ENCODE peak calls at places on chromosome 11, in nine cellular contexts. Q, G, M, J, L, D, T, P and B are unnamed samples.
A peak's percentile ranks its signal among the peaks of the same experiment; 100 is the strongest.

GRCh38 chr11:117824571-117825537 is at the start of gene FXYD2:
- DNase-seq in T (peak; percentile 82), P (no peak), G (peak; percentile 82), Q (peak; percentile 56), J (peak; percentile 53), D (no peak), L (peak; percentile 75), M (no peak), B (no peak)

GRCh38 chr11:74020537-74020936 is 11.7 kb upstream of the UCP3 start:
- DNase-seq in M (peak; percentile 49), P (no peak), L (peak; percentile 31), Q (no peak), G (no peak), T (no peak), D (no peak), J (no peak), B (no peak)

GRCh38 chr11:91795139-91795887 is 429.3 kb upstream of the FAT3 start:
- DNase-seq in M (no peak), G (peak; percentile 61), L (no peak), D (no peak), J (no peak), T (no peak), P (no peak), Q (no peak), B (no peak)

GRCh38 chr11:14529933-14530332 is 9.7 kb upstream of the PSMA1 start:
- DNase-seq in P (no peak), T (no peak), J (no peak), G (no peak), M (no peak), Q (no peak), D (no peak), L (no peak), B (no peak)

GRCh38 chr11:121575250-121575962 is 122.6 kb upstream of the SORL1-AS1 start:
- DNase-seq in J (no peak), Q (peak; percentile 48), L (peak; percentile 90), M (no peak), T (peak; percentile 82), D (no peak), G (peak; percentile 89), P (peak; percentile 8), B (peak; percentile 11)

GRCh38 chr11:83827940-83828554 is 541.9 kb upstream of the CCDC90B start:
- DNase-seq in Q (no peak), L (no peak), D (no peak), M (peak; percentile 61), G (peak; percentile 59), P (peak; percentile 63), T (no peak), J (peak; percentile 1), B (peak; percentile 73)

GRCh38 chr11:122439911-122440782 is 215.4 kb upstream of the UBASH3B start:
- DNase-seq in P (peak; percentile 72), J (peak; percentile 86), Q (peak; percentile 50), T (peak; percentile 50), M (no peak), D (peak; percentile 43), L (peak; percentile 83), G (peak; percentile 83), B (peak; percentile 45)

GRCh38 chr11:114050258-114050927 is 9.1 kb upstream of the ZBTB16 start:
- DNase-seq in D (no peak), M (no peak), T (no peak), G (no peak), L (no peak), P (no peak), J (no peak), Q (no peak), B (no peak)

GRCh38 chr11:91625495-91625894 is 599.1 kb upstream of the FAT3 start:
- DNase-seq in P (no peak), Q (no peak), M (no peak), J (no peak), T (no peak), L (no peak), G (peak; percentile 0), D (no peak), B (no peak)

GRCh38 chr11:88106685-88107084 is 68.6 kb downstream of the RAB38 start:
- DNase-seq in J (no peak), P (no peak), T (no peak), L (no peak), Q (no peak), G (no peak), D (no peak), M (no peak), B (no peak)

GRCh38 chr11:68038718-68039525 is at the start of gene TCIRG1:
- DNase-seq in J (peak; percentile 100), M (peak; percentile 77), D (peak; percentile 48), Q (peak; percentile 90), L (peak; percentile 92), G (peak; percentile 78), P (peak; percentile 88), T (peak; percentile 92), B (no peak)

GRCh38 chr11:74232316-74232950 is 61.3 kb downstream of the PPME1 start:
- DNase-seq in L (no peak), T (no peak), M (no peak), J (no peak), P (no peak), Q (no peak), D (no peak), G (no peak), B (no peak)

GRCh38 chr11:110125632-110126031 is 32.4 kb downstream of the ZC3H12C start:
- DNase-seq in M (no peak), D (no peak), Q (no peak), G (no peak), P (peak; percentile 50), J (no peak), T (no peak), L (peak; percentile 67), B (no peak)

GRCh38 chr11:126181939-126182730 is 29.3 kb downstream of the RPUSD4 start:
- DNase-seq in M (no peak), G (no peak), L (no peak), T (no peak), P (no peak), D (no peak), Q (no peak), J (no peak), B (no peak)

GRCh38 chr11:128042290-128042751 is 545.0 kb downstream of the ETS1 start:
- DNase-seq in Q (no peak), P (no peak), L (no peak), M (no peak), J (no peak), G (no peak), D (no peak), T (no peak), B (no peak)

GRCh38 chr11:1310315-1310687 is 869 bp upstream of the TOLLIP start:
- DNase-seq in P (no peak), J (peak; percentile 27), L (peak; percentile 57), G (no peak), M (peak; percentile 9), D (no peak), T (no peak), Q (no peak), B (no peak)

GRCh38 chr11:126546191-126546590 is 190.7 kb downstream of the ST3GAL4 start:
- DNase-seq in Q (no peak), M (no peak), D (no peak), J (peak; percentile 88), L (no peak), P (peak; percentile 34), G (no peak), T (no peak), B (peak; percentile 53)

GRCh38 chr11:22337571-22338464 is at the start of gene SLC17A6:
- DNase-seq in L (no peak), M (peak; percentile 4), T (no peak), J (no peak), Q (no peak), D (no peak), P (peak; percentile 59), G (peak; percentile 27), B (peak; percentile 84)

GRCh38 chr11:86798988-86799387 is 1.4 kb upstream of the PRSS23 start:
- DNase-seq in T (no peak), D (no peak), M (no peak), G (peak; percentile 76), J (no peak), P (peak; percentile 93), Q (no peak), L (no peak), B (no peak)
- H3K4me1 ChIP-seq in T (peaks cover 12% of the 10 kb centered on the region), D (peaks cover 6% of the 10 kb centered on the region), M (no peaks in the 10 kb centered on the region), G (peaks cover 5% of the 10 kb centered on the region), J (peaks cover 40% of the 10 kb centered on the region), P (peaks cover 40% of the 10 kb centered on the region), Q (peaks cover 15% of the 10 kb centered on the region), L (peaks cover 8% of the 10 kb centered on the region), B (no peaks in the 10 kb centered on the region)

GRCh38 chr11:102191832-102192231 is 81.6 kb downstream of the YAP1 start:
- DNase-seq in G (peak; percentile 59), D (no peak), T (no peak), L (no peak), P (no peak), M (no peak), Q (no peak), J (no peak), B (no peak)

GRCh38 chr11:102196351-102196750 is 86.1 kb downstream of the YAP1 start:
- DNase-seq in D (no peak), M (no peak), T (no peak), J (no peak), Q (no peak), L (no peak), G (no peak), P (no peak), B (no peak)

GRCh38 chr11:102194257-102194656 is 84.0 kb downstream of the YAP1 start:
- DNase-seq in M (no peak), L (no peak), P (peak; percentile 59), D (no peak), T (no peak), G (no peak), Q (no peak), J (peak; percentile 54), B (no peak)

GRCh38 chr11:102194983-102195382 is 84.7 kb downstream of the YAP1 start:
- DNase-seq in M (no peak), T (no peak), Q (no peak), G (no peak), P (no peak), L (no peak), D (no peak), J (no peak), B (no peak)

GRCh38 chr11:102192349-102193066 is 82.3 kb downstream of the YAP1 start:
- DNase-seq in P (no peak), M (no peak), G (no peak), J (no peak), T (no peak), D (no peak), L (no peak), Q (no peak), B (no peak)
- H3K4me1 ChIP-seq in P (peaks cover 42% of the 10 kb centered on the region), M (no peaks in the 10 kb centered on the region), G (peaks cover 5% of the 10 kb centered on the region), J (peaks cover 8% of the 10 kb centered on the region), T (peaks cover 14% of the 10 kb centered on the region), D (no peaks in the 10 kb centered on the region), L (no peaks in the 10 kb centered on the region), Q (peaks cover 21% of the 10 kb centered on the region), B (peaks cover 10% of the 10 kb centered on the region)

DNA sequence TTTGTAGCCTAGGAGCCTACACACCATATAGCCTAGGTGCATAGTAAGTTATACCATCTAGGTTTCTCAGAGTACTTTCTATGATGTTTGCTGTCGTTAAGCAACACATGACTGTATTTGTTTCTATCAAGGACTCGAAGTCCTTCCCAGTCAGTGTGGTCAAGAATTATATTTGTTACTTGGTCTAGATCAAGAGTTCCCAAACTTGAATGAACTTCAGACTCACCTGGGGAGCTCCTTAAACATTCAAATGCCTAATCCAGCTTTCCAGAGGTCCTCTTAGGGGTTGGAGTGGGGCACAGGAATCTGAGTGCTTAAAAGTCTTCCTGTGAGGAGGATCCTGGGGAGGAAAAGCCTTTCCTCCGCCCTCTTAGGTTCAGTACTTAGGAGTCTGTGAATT is 41.5 kb upstream of the PAMR1 start:
- DNase-seq in P (no peak), M (no peak), D (no peak), T (no peak), G (no peak), Q (no peak), L (no peak), J (no peak), B (no peak)
- H3K4me1 ChIP-seq in P (peaks cover 30% of the 10 kb centered on the region), M (no peaks in the 10 kb centered on the region), D (no peaks in the 10 kb centered on the region), T (peaks cover 21% of the 10 kb centered on the region), G (no peaks in the 10 kb centered on the region), Q (no peaks in the 10 kb centered on the region), L (no peaks in the 10 kb centered on the region), J (peaks cover 33% of the 10 kb centered on the region), B (peaks cover 14% of the 10 kb centered on the region)

GRCh38 chr11:5363712-5364111 is 12.4 kb downstream of the OR51B6 start:
- DNase-seq in P (peak; percentile 13), Q (no peak), D (no peak), L (no peak), G (no peak), T (no peak), M (no peak), J (no peak), B (no peak)
- H3K4me1 ChIP-seq in P (peaks cover 65% of the 10 kb centered on the region), Q (no peaks in the 10 kb centered on the region), D (no peaks in the 10 kb centered on the region), L (no peaks in the 10 kb centered on the region), G (peaks cover 25% of the 10 kb centered on the region), T (peaks cover 7% of the 10 kb centered on the region), M (no peaks in the 10 kb centered on the region), J (peaks cover 59% of the 10 kb centered on the region), B (peaks cover 13% of the 10 kb centered on the region)